ENCODE peak calls at places on chromosomes 16 and 17, in ten cellular contexts. A is Peyer's patch; B is stomach; C is neuronal stem cell; J is colonic mucosa; N is dorsolateral prefrontal cortex; F is bronchial epithelial cell; U is naive thymus-derived CD4-positive, alpha-beta T cell; Z is vagina; R is adrenal gland. X is an unnamed sample. For H3K27me3, the result is how much of the 10 kb centered on the place peaks cover.

GRCh38 chr16:82047787-82048186 is 12.7 kb downstream of the HSD17B2 start:
- DNase-seq in R (no peak), C (no peak), J (no peak), B (no peak), U (no peak), N (no peak), Z (no peak), A (no peak), F (no peak), X (no peak)

GRCh38 chr16:62363451-62363850 is 327.2 kb upstream of the CDH8 start:
- DNase-seq in C (no peak), R (no peak), Z (no peak), N (no peak), J (no peak), U (no peak), B (no peak), F (no peak), A (no peak), X (peak)

GRCh38 chr16:17177968-17178880 is 292.5 kb downstream of the XYLT1 start:
- DNase-seq in U (no peak), A (no peak), C (no peak), Z (no peak), J (no peak), F (no peak), N (no peak), R (no peak), B (no peak), X (peak)

GRCh38 chr16:56911771-56912541 is 20.0 kb upstream of the HERPUD1 start:
- DNase-seq in Z (no peak), U (no peak), F (no peak), A (no peak), N (no peak), R (peak), J (peak), B (peak), C (no peak), X (no peak)

GRCh38 chr17:42363767-42364585 is 24.3 kb downstream of the STAT3 start:
- DNase-seq in R (peak), F (no peak), N (no peak), B (no peak), C (no peak), J (no peak), U (no peak), A (no peak), Z (no peak), X (no peak)

GRCh38 chr17:56603486-56604238 is 10.2 kb downstream of the NOG start:
- DNase-seq in F (no peak), Z (no peak), U (no peak), N (no peak), R (no peak), A (no peak), J (no peak), C (no peak), B (no peak), X (no peak)

GRCh38 chr16:85882181-85882810 is 16.7 kb upstream of the IRF8 start:
- DNase-seq in F (no peak), R (no peak), Z (no peak), U (no peak), N (no peak), B (no peak), A (no peak), C (no peak), J (no peak), X (no peak)

GRCh38 chr17:289409-289808 is 63.2 kb downstream of the RPH3AL start:
- DNase-seq in C (no peak), U (no peak), F (no peak), Z (no peak), A (no peak), R (peak), N (peak), B (no peak), J (no peak), X (no peak)

GRCh38 chr16:50208460-50208931 is 55.4 kb downstream of the TENT4B start:
- DNase-seq in F (peak), C (no peak), N (no peak), U (no peak), R (no peak), J (no peak), A (no peak), B (no peak), Z (no peak), X (no peak)

GRCh38 chr17:79219208-79219935 is 144.7 kb downstream of the ENGASE start:
- DNase-seq in R (no peak), J (no peak), Z (no peak), C (no peak), F (no peak), N (no peak), B (no peak), A (no peak), U (no peak), X (peak)

GRCh38 chr17:79220201-79220714 is 145.6 kb downstream of the ENGASE start:
- DNase-seq in J (no peak), Z (no peak), N (no peak), U (no peak), A (no peak), B (no peak), C (peak), F (no peak), R (no peak), X (peak)

GRCh38 chr17:79221597-79221996 is 147.0 kb downstream of the ENGASE start:
- DNase-seq in B (no peak), A (no peak), N (no peak), C (no peak), Z (no peak), F (no peak), U (no peak), J (no peak), R (no peak), X (no peak)

GRCh38 chr17:79218825-79219200 is 144.2 kb downstream of the ENGASE start:
- DNase-seq in A (no peak), F (no peak), B (no peak), J (no peak), C (no peak), R (no peak), U (no peak), N (no peak), Z (no peak), X (no peak)

GRCh38 chr17:79220715-79221291 is 146.2 kb downstream of the ENGASE start:
- DNase-seq in R (no peak), N (no peak), Z (no peak), B (no peak), U (no peak), C (peak), F (peak), J (no peak), A (no peak), X (peak)
- H3K27me3 ChIP-seq in R (under half), N (half or more), Z (under half), B (under half), U (under half), C (half or more), F (under half), J (under half), A (under half), X (under half)

GRCh38 chr17:6981426-6981825 is 14.4 kb upstream of the ALOX12 start:
- DNase-seq in C (no peak), U (no peak), Z (no peak), N (no peak), B (no peak), F (no peak), A (no peak), J (no peak), R (no peak), X (no peak)
- H3K27me3 ChIP-seq in C (under half), U (under half), Z (under half), N (under half), B (under half), F (under half), A (under half), J (under half), R (under half), X (under half)

GRCh38 chr17:41258406-41258805 is 3.2 kb downstream of the KRTAP9-9 start:
- DNase-seq in R (no peak), J (no peak), U (no peak), N (no peak), A (no peak), Z (no peak), C (no peak), B (no peak), F (no peak), X (no peak)
- H3K27me3 ChIP-seq in R (under half), J (under half), U (under half), N (under half), A (under half), Z (under half), C (under half), B (under half), F (under half), X (under half)

GRCh38 chr17:43986225-43986981 is 18.0 kb upstream of the NAGS start:
- DNase-seq in C (no peak), Z (no peak), B (no peak), U (no peak), R (no peak), F (no peak), J (no peak), A (no peak), N (no peak), X (no peak)
- H3K27me3 ChIP-seq in C (half or more), Z (under half), B (under half), U (under half), R (under half), F (under half), J (under half), A (under half), N (under half), X (under half)

GRCh38 chr16:561957-562938 is 2.1 kb downstream of the PRR35 start:
- DNase-seq in N (no peak), J (no peak), A (no peak), F (no peak), R (no peak), U (no peak), Z (no peak), B (no peak), C (no peak), X (no peak)

GRCh38 chr16:566475-567361 is at the start of gene NHLRC4:
- DNase-seq in B (peak), F (no peak), A (peak), N (no peak), J (peak), Z (no peak), C (no peak), R (peak), U (peak), X (peak)

GRCh38 chr16:565420-566330 is 1.1 kb upstream of the NHLRC4 start:
- DNase-seq in J (no peak), R (no peak), N (no peak), U (no peak), A (no peak), B (no peak), F (no peak), Z (no peak), C (no peak), X (no peak)

GRCh38 chr16:563072-563644 is 3.0 kb downstream of the PRR35 start:
- DNase-seq in Z (no peak), R (no peak), N (no peak), U (no peak), J (no peak), C (no peak), F (no peak), A (no peak), B (no peak), X (no peak)

GRCh38 chr16:564690-565419 is 1.9 kb upstream of the NHLRC4 start:
- DNase-seq in C (no peak), R (no peak), J (no peak), U (no peak), F (no peak), N (no peak), B (no peak), A (no peak), Z (no peak), X (no peak)
- H3K27me3 ChIP-seq in C (under half), R (under half), J (under half), U (under half), F (under half), N (under half), B (under half), A (under half), Z (under half), X (under half)